ENCODE peak calls at places on chromosomes 16 and 17, in ten cellular contexts. P is mammary epithelial cell; B is GM04504; V is ascending aorta; U is stimulated activated naive CD8-positive, alpha-beta T cell treated with anti-CD3 and anti-CD28 coated beads, Interleukin-15, amount 100 ng/mL, for 72 hours; D is H9; G is Caki2; S is T-helper 1 cell; T is EL; N is Calu3. R is an unnamed sample.

GRCh38 chr17:21369395-21369794 is 6.8 kb upstream of the KCNJ12 start:
- DNase-seq in T (no peak), B (no peak), N (no peak), G (no peak), V (no peak), P (no peak), S (no peak), D (no peak), U (no peak), R (no peak)

GRCh38 chr17:9401434-9401833 is 174.2 kb downstream of the STX8 start:
- DNase-seq in D (no peak), P (peak), B (no peak), V (no peak), S (no peak), U (no peak), T (peak), N (no peak), G (no peak), R (peak)

GRCh38 chr16:62225675-62226074 is 189.4 kb upstream of the CDH8 start:
- DNase-seq in U (peak), T (peak), P (peak), G (peak), S (no peak), N (no peak), D (peak), B (no peak), V (no peak), R (no peak)

GRCh38 chr16:74726736-74727135 is 26.1 kb upstream of the MLKL start:
- DNase-seq in B (no peak), G (no peak), S (no peak), P (no peak), D (peak), T (no peak), U (peak), V (no peak), N (no peak), R (no peak)

GRCh38 chr17:33292184-33292980 is 713 bp downstream of the ASIC2 start:
- DNase-seq in V (no peak), U (no peak), P (peak), S (no peak), N (no peak), B (no peak), D (peak), T (peak), G (peak), R (peak)

GRCh38 chr16:11283820-11284248 is 2.7 kb upstream of the PRM1 start:
- DNase-seq in V (no peak), N (no peak), B (peak), S (no peak), T (peak), G (no peak), D (no peak), P (no peak), U (no peak), R (no peak)

GRCh38 chr17:36124879-36125824 is 21.5 kb downstream of the CCL4 start:
- DNase-seq in N (no peak), P (no peak), T (no peak), G (no peak), V (no peak), D (peak), S (no peak), U (no peak), B (no peak), R (no peak)

GRCh38 chr17:19275457-19276082 is 38.4 kb downstream of the EPN2 start:
- DNase-seq in D (no peak), N (no peak), P (no peak), B (no peak), V (no peak), T (no peak), G (no peak), S (no peak), U (no peak), R (no peak)

GRCh38 chr17:82887255-82888164 is 47.7 kb upstream of the ZNF750 start:
- DNase-seq in N (no peak), U (no peak), B (no peak), T (no peak), G (no peak), V (no peak), P (no peak), D (no peak), S (no peak), R (no peak)

GRCh38 chr16:2178321-2179106 is 17.9 kb downstream of the CASKIN1 start:
- DNase-seq in D (peak), U (no peak), T (no peak), S (no peak), B (no peak), N (no peak), G (no peak), V (no peak), P (no peak), R (no peak)

GRCh38 chr16:46884513-46885293 is 541 bp downstream of the GPT2 start:
- DNase-seq in N (no peak), P (peak), S (no peak), D (no peak), B (no peak), V (no peak), U (peak), T (no peak), G (peak), R (no peak)

GRCh38 chr16:12017583-12017982 is 41.0 kb downstream of the SNX29 start:
- DNase-seq in D (no peak), N (no peak), B (peak), G (no peak), V (no peak), P (no peak), T (peak), S (no peak), U (no peak), R (peak)

GRCh38 chr16:48999508-48999907 is 282.1 kb downstream of the CBLN1 start:
- DNase-seq in P (no peak), G (no peak), V (no peak), N (no peak), B (no peak), S (no peak), U (no peak), T (no peak), D (no peak), R (no peak)

GRCh38 chr16:75570351-75571104 is 4.3 kb downstream of the GABARAPL2 start:
- DNase-seq in U (no peak), G (no peak), D (no peak), T (no peak), V (no peak), P (no peak), S (no peak), N (no peak), B (no peak), R (no peak)

GRCh38 chr16:53159781-53160436 is 105.1 kb downstream of the CHD9 start:
- DNase-seq in G (peak), V (no peak), N (peak), B (peak), D (no peak), S (no peak), P (peak), T (peak), U (no peak), R (peak)

GRCh38 chr16:86151372-86151950 is 252.5 kb downstream of the IRF8 start:
- DNase-seq in N (no peak), P (no peak), D (no peak), B (no peak), T (no peak), U (no peak), S (no peak), G (no peak), V (no peak), R (no peak)

GRCh38 chr17:2122641-2123302 is 67.9 kb downstream of the HIC1 start:
- DNase-seq in D (no peak), S (no peak), V (peak), N (no peak), G (peak), B (no peak), U (no peak), T (no peak), P (peak), R (no peak)

GRCh38 chr16:11140466-11140865 is 115.5 kb downstream of the SOCS1 start:
- DNase-seq in V (no peak), B (no peak), S (no peak), U (no peak), G (no peak), N (no peak), P (no peak), D (peak), T (no peak), R (no peak)

GRCh38 chr17:7217113-7217987 is 2.3 kb downstream of the DLG4 start:
- DNase-seq in S (no peak), N (no peak), V (no peak), U (no peak), B (no peak), G (no peak), T (peak), P (no peak), D (peak), R (no peak)

GRCh38 chr17:81902653-81903414 is 796 bp downstream of the NPB start:
- DNase-seq in G (no peak), D (peak), S (no peak), V (no peak), T (no peak), B (no peak), N (peak), P (no peak), U (no peak), R (no peak)

GRCh38 chr17:75102385-75102821 is 7.4 kb upstream of the ARMC7 start:
- DNase-seq in N (no peak), D (peak), G (no peak), S (no peak), T (no peak), U (no peak), B (no peak), P (no peak), V (no peak), R (no peak)

GRCh38 chr17:55463600-55463999 is 42.0 kb upstream of the MMD start:
- DNase-seq in G (no peak), V (no peak), D (no peak), S (no peak), N (no peak), U (no peak), P (no peak), T (no peak), B (no peak), R (no peak)

GRCh38 chr17:43445009-43445589 is 38.7 kb upstream of the DHX8 start:
- DNase-seq in N (no peak), G (no peak), S (no peak), U (no peak), D (no peak), T (no peak), B (no peak), V (no peak), P (no peak), R (no peak)

GRCh38 chr17:73199751-73200317 is 7.0 kb downstream of the COG1 start:
- DNase-seq in U (no peak), B (no peak), G (no peak), P (no peak), V (no peak), S (no peak), N (no peak), D (no peak), T (no peak), R (no peak)

GRCh38 chr17:751269-752001 is 629 bp downstream of the GEMIN4 start:
- DNase-seq in P (peak), D (no peak), T (peak), S (peak), B (no peak), G (peak), V (no peak), N (peak), U (peak), R (peak)

GRCh38 chr17:49434821-49435581 is 20.3 kb upstream of the PHB1 start:
- DNase-seq in B (no peak), G (peak), D (peak), P (peak), T (peak), U (peak), V (no peak), N (peak), S (no peak), R (peak)

GRCh38 chr16:89385712-89386111 is 104.6 kb downstream of the ANKRD11 start:
- DNase-seq in G (no peak), S (no peak), N (no peak), B (no peak), U (no peak), D (no peak), V (no peak), T (no peak), P (no peak), R (no peak)

GRCh38 chr16:177394-177822 is 928 bp downstream of the HBA1 start:
- DNase-seq in V (no peak), P (no peak), U (no peak), G (no peak), B (no peak), T (no peak), S (no peak), D (no peak), N (no peak), R (no peak)

GRCh38 chr16:426906-427249 is 1.4 kb downstream of the RAB11FIP3 start:
- DNase-seq in U (no peak), B (no peak), V (no peak), S (no peak), T (peak), P (no peak), N (no peak), G (no peak), D (no peak), R (no peak)

GRCh38 chr16:86994651-86995171 is 322.5 kb downstream of the C16orf95 start:
- DNase-seq in U (no peak), T (peak), N (peak), B (peak), S (no peak), P (peak), V (no peak), G (peak), D (no peak), R (peak)

GRCh38 chr16:87316450-87316922 is 706 bp downstream of the C16orf95 start:
- DNase-seq in D (no peak), U (no peak), P (no peak), V (no peak), N (no peak), G (no peak), S (no peak), T (no peak), B (no peak), R (no peak)

GRCh38 chr17:29368926-29369325 is 21.2 kb upstream of the TAOK1 start:
- DNase-seq in V (no peak), D (peak), S (no peak), U (no peak), B (no peak), N (no peak), T (no peak), P (no peak), G (no peak), R (no peak)

GRCh38 chr17:61474235-61474927 is 22.2 kb downstream of the TBX4 start:
- DNase-seq in G (no peak), P (peak), T (peak), V (no peak), S (no peak), U (no peak), B (no peak), D (peak), N (no peak), R (no peak)

GRCh38 chr17:64084940-64085649 is 44.8 kb downstream of the ERN1 start:
- DNase-seq in U (no peak), D (no peak), T (no peak), G (no peak), S (no peak), V (no peak), B (no peak), N (no peak), P (no peak), R (no peak)

GRCh38 chr17:43219001-43219400 is 7.3 kb downstream of the TMEM106A start:
- DNase-seq in D (no peak), B (no peak), V (no peak), N (no peak), G (no peak), U (no peak), T (no peak), P (no peak), S (no peak), R (no peak)

R was measured in HTR-8/SVneo.